ENCODE peak calls at places on chromosome 12, in four cellular contexts. A is lower lobe of right lung, C is upper lobe of left lung, U is heart right ventricle. N is an unnamed sample.

GRCh38 chr12:94813314-94813713 is 163.0 kb upstream of the TMCC3 start:
- DNase-seq in A (no peak), U (no peak), C (no peak), N (no peak)

GRCh38 chr12:19382111-19382526 is 57.2 kb upstream of the AEBP2 start:
- DNase-seq in C (no peak), A (no peak), U (no peak), N (peak; percentile 36)

GRCh38 chr12:51368640-51369517 is 22.3 kb downstream of the GALNT6 start:
- DNase-seq in C (no peak), A (peak; percentile 64), U (peak; percentile 17), N (no peak)

GRCh38 chr12:12779529-12779928 is 5.9 kb upstream of the APOLD1 start:
- DNase-seq in U (no peak), A (no peak), C (no peak), N (peak; percentile 58)

GRCh38 chr12:46366771-46367170 is 5.8 kb downstream of the SLC38A2 start:
- DNase-seq in C (no peak), U (no peak), A (no peak), N (no peak)

GRCh38 chr12:93741741-93742085 is 64.5 kb downstream of the CRADD start:
- DNase-seq in C (no peak), A (no peak), U (no peak), N (no peak)

GRCh38 chr12:123131879-123132402 is 18.9 kb downstream of the PITPNM2 start:
- DNase-seq in U (no peak), C (no peak), A (peak; percentile 69), N (no peak)

GRCh38 chr12:99232324-99232723 is 415.2 kb upstream of the GARIN6 start:
- DNase-seq in U (no peak), A (no peak), C (no peak), N (no peak)

GRCh38 chr12:132523576-132524331 is 33.8 kb downstream of the FBRSL1 start:
- DNase-seq in U (peak; percentile 66), A (peak; percentile 81), C (peak; percentile 90), N (no peak)

GRCh38 chr12:71958993-71959588 is 20.4 kb downstream of the TPH2 start:
- DNase-seq in U (no peak), C (no peak), A (no peak), N (no peak)

DNA sequence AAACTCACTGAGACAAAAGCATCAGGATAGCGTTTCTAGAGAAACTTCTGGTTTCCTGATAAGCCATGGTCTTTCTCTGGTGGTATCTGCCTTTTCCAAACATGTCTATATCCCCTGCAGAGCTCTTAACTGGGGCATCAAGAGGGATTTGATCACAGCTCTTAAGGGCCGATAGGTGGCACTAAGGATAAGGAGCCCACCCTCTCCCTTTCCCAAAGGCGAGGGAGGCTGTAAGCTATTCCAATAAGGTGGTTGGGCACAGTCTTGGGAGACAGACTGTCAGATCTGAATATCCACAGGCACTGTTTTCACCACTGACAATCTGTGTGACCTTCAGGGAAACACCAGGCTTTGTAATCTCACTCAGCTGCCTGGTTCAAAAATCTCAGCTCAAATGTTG is 206.0 kb downstream of the ADGRD1 start:
- DNase-seq in A (no peak), U (no peak), C (no peak), N (no peak)
- TF ChIP-seq CTCF in A (no peak), U (no peak), C (no peak), N (no peak)

DNA sequence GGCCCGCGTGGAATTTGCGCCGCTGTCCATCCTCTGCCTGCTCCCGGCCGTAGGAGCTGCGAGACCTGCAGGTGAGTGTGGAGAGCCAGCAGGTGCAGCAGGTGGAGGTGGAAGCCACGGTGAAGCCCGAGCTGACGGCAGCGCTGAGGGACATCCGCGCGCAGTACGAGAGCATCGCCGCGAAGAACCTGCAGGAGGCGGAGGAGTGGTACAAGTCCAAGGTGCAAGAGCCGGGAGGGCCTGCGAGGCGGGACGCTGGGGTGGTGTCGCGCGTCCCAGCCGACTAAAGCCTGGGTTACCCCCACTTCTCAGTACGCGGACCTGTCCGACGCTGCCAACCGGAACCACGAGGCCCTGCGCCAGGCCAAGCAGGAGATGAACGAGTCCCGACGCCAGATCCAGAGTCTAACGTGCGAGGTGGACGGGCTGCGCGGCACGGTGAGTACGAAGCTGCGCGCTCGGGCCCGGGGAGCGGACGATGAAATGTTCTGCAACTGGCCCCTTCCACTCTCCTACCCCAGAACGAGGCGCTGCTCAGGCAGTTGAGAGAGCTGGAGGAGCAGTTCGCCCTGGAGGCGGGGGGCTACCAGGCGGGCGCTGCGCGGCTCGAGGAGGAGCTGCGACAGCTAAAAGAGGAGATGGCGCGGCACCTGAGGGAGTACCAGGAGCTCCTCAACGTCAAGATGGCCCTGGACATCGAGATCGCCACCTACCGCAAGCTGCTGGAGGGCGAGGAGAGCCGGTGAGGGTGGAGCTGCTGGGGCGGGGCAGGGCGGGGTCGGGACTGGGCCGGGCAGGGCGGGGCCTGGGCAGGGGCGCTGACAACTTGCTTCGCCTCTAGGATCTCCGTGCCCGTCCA is 2.1 kb downstream of the PRPH start:
- DNase-seq in A (peak; percentile 57), C (peak; percentile 82), U (no peak), N (no peak)
- TF ChIP-seq CTCF in A (peak; percentile 33), C (peak; percentile 27), U (peak; percentile 7), N (no peak)

DNA sequence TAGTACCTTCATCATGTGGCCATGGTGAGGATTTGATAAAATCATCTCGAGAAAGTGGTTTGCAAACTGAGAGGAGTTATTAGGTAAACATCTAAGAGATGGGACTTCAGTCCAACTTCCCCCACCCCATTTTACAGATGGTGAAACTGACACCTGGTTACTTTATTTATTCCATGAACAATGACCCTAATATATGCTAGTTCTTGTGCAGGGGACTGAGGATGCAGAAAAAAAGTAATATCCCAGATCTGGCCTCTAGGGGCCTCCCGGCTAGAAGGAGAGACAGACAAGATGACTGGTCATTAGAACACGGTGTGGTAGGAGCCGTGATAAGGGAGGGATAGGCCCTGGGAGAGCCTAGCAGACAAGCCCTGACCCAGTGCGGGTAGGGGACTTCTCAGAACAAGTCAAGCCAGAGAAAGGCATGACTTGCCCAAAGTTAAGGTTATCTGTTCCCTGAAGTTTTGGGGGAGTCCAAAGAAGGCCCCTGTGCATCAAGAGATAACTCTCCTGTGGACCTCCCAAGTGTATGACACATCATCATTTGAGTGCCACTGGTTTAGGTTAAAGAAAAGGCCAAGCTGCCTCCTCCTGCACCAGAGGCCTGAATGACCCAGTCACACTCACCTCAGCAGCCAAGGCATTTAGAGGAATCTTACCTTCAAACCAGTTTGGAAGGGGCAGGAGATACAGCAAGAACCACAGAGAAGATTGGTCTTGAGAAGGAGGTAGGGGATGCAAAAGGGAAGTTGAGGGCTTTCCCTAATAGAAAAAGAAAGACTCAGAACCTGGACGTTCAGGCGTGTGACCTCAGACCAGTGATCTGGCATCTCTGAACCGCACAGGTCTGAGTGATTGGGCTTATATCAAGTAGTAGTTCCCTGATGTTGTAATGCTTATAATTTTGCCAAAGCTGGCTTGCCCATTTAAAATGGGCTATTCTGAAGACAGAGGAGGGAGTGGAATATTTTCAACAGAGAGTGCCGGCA is 1.6 kb downstream of the CMKLR1 start:
- DNase-seq in U (no peak), A (no peak), C (no peak), N (no peak)
- TF ChIP-seq CTCF in U (peak; percentile 33), A (peak; percentile 56), C (peak; percentile 42), N (peak; percentile 46)

DNA sequence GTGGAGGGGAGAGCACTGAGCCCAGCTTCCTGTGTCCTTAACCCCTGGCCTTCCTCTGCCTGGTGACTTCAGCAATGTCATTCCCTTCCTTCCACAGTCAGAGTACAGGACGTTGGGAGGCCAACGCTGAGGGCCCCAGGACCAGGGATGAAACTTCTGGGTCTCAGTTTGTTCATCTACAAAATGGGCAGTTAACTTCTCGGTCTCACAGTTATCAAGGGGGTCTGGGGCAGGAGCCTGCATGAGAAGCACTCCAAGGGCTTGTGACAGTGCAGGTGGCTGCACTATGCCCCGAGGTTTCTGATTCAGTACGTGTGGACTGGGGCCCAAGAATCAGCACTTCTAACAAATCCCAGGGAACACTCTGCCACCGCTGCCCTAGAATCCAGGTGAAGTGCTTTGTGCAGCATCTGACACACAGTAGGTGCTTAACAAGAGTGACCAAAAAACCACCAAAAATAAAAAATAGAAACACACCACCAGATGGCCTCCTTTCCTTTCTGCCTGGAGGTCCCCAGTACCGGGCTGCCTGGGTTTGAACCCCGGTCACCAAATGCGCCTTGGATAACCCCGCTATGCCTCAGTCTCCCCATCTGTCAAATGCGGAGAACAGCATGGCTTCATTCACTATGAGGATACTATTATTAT is 80.4 kb downstream of the RFLNA start:
- DNase-seq in A (no peak), C (no peak), U (no peak), N (no peak)
- TF ChIP-seq CTCF in A (no peak), C (no peak), U (no peak), N (no peak)

GRCh38 chr12:65962921-65963883 is 138.9 kb downstream of the HMGA2 start:
- DNase-seq in C (no peak), A (no peak), U (no peak), N (no peak)
- TF ChIP-seq CTCF in C (no peak), A (no peak), U (no peak), N (no peak)